ENCODE peak calls at places on chromosome X, in seven cellular contexts. L, H, W, D, A, X and V are unnamed samples. For H3K4me1, the result is how much of the 10 kb centered on the place peaks cover.

GRCh38 chrX:107574711-107575110 is 53.6 kb upstream of the PRPS1 start:
- DNase-seq in L (no peak), H (no peak), W (no peak), D (no peak), A (no peak), X (no peak), V (no peak)

GRCh38 chrX:24207826-24208225 is 58.3 kb downstream of the ZFX start:
- DNase-seq in L (no peak), H (no peak), W (no peak), D (no peak), A (no peak), X (no peak), V (no peak)

GRCh38 chrX:48700246-48700645 is 3.7 kb downstream of the SUV39H1 start:
- DNase-seq in L (no peak), H (no peak), W (no peak), D (no peak), A (no peak), X (no peak), V (no peak)

GRCh38 chrX:56728752-56729151 is 291 bp upstream of the NBDY start:
- DNase-seq in L (no peak), H (no peak), W (peak), D (no peak), A (peak), X (no peak), V (peak)

GRCh38 chrX:107483976-107484726 is 34.7 kb downstream of the FRMPD3 start:
- DNase-seq in L (no peak), H (peak), W (no peak), D (no peak), A (no peak), X (peak), V (peak)

GRCh38 chrX:17812763-17813162 is 48.3 kb downstream of the RAI2 start:
- DNase-seq in L (no peak), H (no peak), W (peak), D (no peak), A (peak), X (no peak), V (no peak)

GRCh38 chrX:41043950-41044349 is 41.3 kb upstream of the USP9X start:
- DNase-seq in L (no peak), H (no peak), W (no peak), D (no peak), A (no peak), X (no peak), V (no peak)

GRCh38 chrX:108033890-108034289 is 11.0 kb upstream of the VSIG1 start:
- DNase-seq in L (no peak), H (no peak), W (no peak), D (no peak), A (no peak), X (peak), V (no peak)

GRCh38 chrX:47540754-47541538 is 20.1 kb upstream of the ARAF start:
- DNase-seq in L (peak), H (peak), W (no peak), D (peak), A (peak), X (peak), V (peak)

GRCh38 chrX:50206753-50207152 is 2.2 kb downstream of the CCNB3 start:
- DNase-seq in L (no peak), H (no peak), W (no peak), D (no peak), A (peak), X (peak), V (no peak)

GRCh38 chrX:143306991-143307965 is 210.0 kb downstream of the SPANXN3 start:
- DNase-seq in L (no peak), H (no peak), W (no peak), D (no peak), A (no peak), X (no peak), V (no peak)

GRCh38 chrX:102546818-102547493 is 30.4 kb upstream of the TMSB15A start:
- DNase-seq in L (no peak), H (no peak), W (no peak), D (no peak), A (no peak), X (no peak), V (no peak)

GRCh38 chrX:55582447-55582846 is 40.8 kb upstream of the FOXR2 start:
- DNase-seq in L (no peak), H (no peak), W (no peak), D (no peak), A (no peak), X (no peak), V (no peak)

GRCh38 chrX:139187738-139188137 is 342.8 kb upstream of the F9 start:
- DNase-seq in L (no peak), H (no peak), W (no peak), D (no peak), A (no peak), X (no peak), V (no peak)

GRCh38 chrX:123425471-123425870 is 241.4 kb downstream of the GRIA3 start:
- DNase-seq in L (no peak), H (no peak), W (no peak), D (no peak), A (no peak), X (no peak), V (no peak)

GRCh38 chrX:43450355-43450754 is 205.7 kb upstream of the MAOA start:
- DNase-seq in L (no peak), H (no peak), W (no peak), D (no peak), A (no peak), X (peak), V (no peak)

GRCh38 chrX:38882894-38883620 is 81.8 kb downstream of the MID1IP1 start:
- DNase-seq in L (no peak), H (no peak), W (peak), D (peak), A (no peak), X (no peak), V (no peak)

GRCh38 chrX:109635151-109635550 is 10.2 kb upstream of the KCNE5 start:
- DNase-seq in L (no peak), H (no peak), W (peak), D (no peak), A (peak), X (peak), V (peak)

GRCh38 chrX:118497180-118497814 is 1.7 kb downstream of the DOCK11 start:
- DNase-seq in L (peak), H (no peak), W (peak), D (no peak), A (no peak), X (no peak), V (no peak)

GRCh38 chrX:149527705-149528104 is 13.1 kb upstream of the EOLA1 start:
- DNase-seq in L (peak), H (no peak), W (peak), D (no peak), A (peak), X (peak), V (peak)

GRCh38 chrX:13377537-13377936 is 57.7 kb upstream of the ATXN3L start:
- DNase-seq in L (no peak), H (no peak), W (no peak), D (peak), A (no peak), X (no peak), V (no peak)

GRCh38 chrX:153662266-153662665 is 11.3 kb downstream of the PNCK start:
- DNase-seq in L (peak), H (no peak), W (peak), D (no peak), A (peak), X (peak), V (peak)

GRCh38 chrX:13013353-13014110 is 30.9 kb downstream of the FAM9C start:
- DNase-seq in L (no peak), H (no peak), W (peak), D (no peak), A (peak), X (peak), V (no peak)

GRCh38 chrX:74272230-74272629 is 31.8 kb upstream of the ZCCHC13 start:
- DNase-seq in L (no peak), H (no peak), W (no peak), D (no peak), A (no peak), X (no peak), V (no peak)

GRCh38 chrX:13005671-13006473 is 31.0 kb downstream of the TMSB4X start:
- DNase-seq in L (no peak), H (no peak), W (peak), D (no peak), A (no peak), X (no peak), V (no peak)

GRCh38 chrX:114532093-114532805 is 51.6 kb upstream of the HTR2C start:
- DNase-seq in L (no peak), H (no peak), W (no peak), D (no peak), A (no peak), X (no peak), V (no peak)

GRCh38 chrX:38379088-38379487 is 26.7 kb downstream of the OTC start:
- DNase-seq in L (no peak), H (no peak), W (no peak), D (no peak), A (no peak), X (no peak), V (no peak)

GRCh38 chrX:103362504-103362903 is 6.2 kb downstream of the TCEAL9 start:
- DNase-seq in L (peak), H (no peak), W (no peak), D (no peak), A (peak), X (peak), V (no peak)

GRCh38 chrX:20506739-20507138 is 240.0 kb upstream of the RPS6KA3 start:
- DNase-seq in L (no peak), H (no peak), W (no peak), D (no peak), A (no peak), X (no peak), V (no peak)

GRCh38 chrX:39725928-39726619 is 371.7 kb downstream of the BCOR start:
- DNase-seq in L (no peak), H (no peak), W (no peak), D (no peak), A (no peak), X (no peak), V (no peak)

GRCh38 chrX:49041683-49042529 is 1.3 kb downstream of the TFE3 start:
- DNase-seq in L (no peak), H (no peak), W (peak), D (no peak), A (peak), X (peak), V (peak)

GRCh38 chrX:25599061-25599460 is 539.1 kb upstream of the MAGEB18 start:
- DNase-seq in L (no peak), H (no peak), W (no peak), D (no peak), A (no peak), X (no peak), V (no peak)

GRCh38 chrX:129983575-129984131 is 1.2 kb downstream of the BCORL1 start:
- DNase-seq in L (no peak), H (no peak), W (no peak), D (no peak), A (no peak), X (no peak), V (peak)

GRCh38 chrX:133171962-133172708 is 46.0 kb downstream of the TFDP3 start:
- DNase-seq in L (no peak), H (peak), W (peak), D (no peak), A (peak), X (peak), V (peak)

GRCh38 chrX:100969936-100970335 is 428 bp downstream of the ARL13A start:
- DNase-seq in L (no peak), H (no peak), W (no peak), D (no peak), A (no peak), X (no peak), V (no peak)

GRCh38 chrX:9466115-9466495 is 1.2 kb downstream of the TBL1X start:
- DNase-seq in L (no peak), H (no peak), W (peak), D (no peak), A (peak), X (peak), V (peak)

DNA sequence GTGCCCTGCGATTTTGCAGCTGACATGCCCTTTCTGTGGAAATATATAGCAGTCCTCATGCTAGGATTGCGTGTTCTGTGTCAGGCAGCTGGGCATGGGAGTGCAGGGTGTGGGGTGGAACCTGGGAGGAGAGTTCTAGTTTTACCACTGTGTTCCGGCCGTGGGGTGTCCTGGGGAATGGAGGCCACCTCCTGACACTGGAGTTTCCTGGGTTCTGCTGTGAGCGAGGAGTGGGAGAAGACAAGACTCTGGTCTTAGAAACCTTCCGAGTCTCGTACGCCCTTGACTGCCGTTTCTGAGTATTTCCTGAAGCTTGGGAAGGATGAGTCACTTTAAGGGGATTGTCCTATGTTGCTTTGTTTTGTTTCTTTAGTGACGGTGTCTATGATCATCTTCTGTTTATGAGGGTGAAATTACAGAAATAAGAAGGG is 19.0 kb downstream of the CD99 start:
- DNase-seq in L (no peak), H (no peak), W (no peak), D (peak), A (peak), X (peak), V (peak)
- H3K4me1 ChIP-seq in L (under half), H (under half), W (half or more), D (under half), A (half or more), X (under half), V (under half)

GRCh38 chrX:68827848-68828562 is 816 bp upstream of the EFNB1 start:
- DNase-seq in L (peak), H (peak), W (peak), D (peak), A (peak), X (peak), V (peak)

GRCh38 chrX:68828740-68829593 is at the start of gene EFNB1:
- DNase-seq in L (peak), H (peak), W (peak), D (peak), A (peak), X (peak), V (peak)

GRCh38 chrX:68831405-68832100 is 2.7 kb downstream of the EFNB1 start:
- DNase-seq in L (no peak), H (no peak), W (no peak), D (no peak), A (no peak), X (no peak), V (peak)

GRCh38 chrX:68830486-68831404 is 1.9 kb downstream of the EFNB1 start:
- DNase-seq in L (no peak), H (no peak), W (no peak), D (no peak), A (no peak), X (no peak), V (no peak)

GRCh38 chrX:68829594-68830485 is 1.0 kb downstream of the EFNB1 start:
- DNase-seq in L (no peak), H (no peak), W (no peak), D (no peak), A (peak), X (no peak), V (no peak)
- H3K4me1 ChIP-seq in L (under half), H (under half), W (under half), D (under half), A (under half), X (under half), V (under half)

GRCh38 chrX:65994519-65995501 is 45.1 kb downstream of the VSIG4 start:
- DNase-seq in L (no peak), H (no peak), W (no peak), D (no peak), A (no peak), X (no peak), V (no peak)
- H3K4me1 ChIP-seq in L (under half), H (under half), W (under half), D (under half), A (under half), X (under half), V (under half)

GRCh38 chrX:1213971-1214370 is 1.5 kb upstream of the CRLF2 start:
- DNase-seq in L (no peak), H (no peak), W (no peak), D (no peak), A (no peak), X (no peak), V (no peak)
- H3K4me1 ChIP-seq in L (under half), H (under half), W (under half), D (under half), A (under half), X (under half), V (under half)